ENCODE peak calls at places on chromosome 3, in six cellular contexts. One of them, this sample, is unnamed.

GRCh38 chr3:10417849-10418248 is 87.5 kb downstream of the ATP2B2 start:
- DNase-seq in CD8-positive, alpha-beta T cell: no peak
- DNase-seq in foreskin fibroblast: peak; percentile 35
- DNase-seq in thoracic aorta: no peak
- DNase-seq in lower lobe of right lung: no peak
- DNase-seq in stomach: no peak
- DNase-seq in this sample: no peak

GRCh38 chr3:34229871-34230270 is 431.4 kb downstream of the PDCD6IP start:
- DNase-seq in CD8-positive, alpha-beta T cell: no peak
- DNase-seq in foreskin fibroblast: no peak
- DNase-seq in thoracic aorta: no peak
- DNase-seq in lower lobe of right lung: no peak
- DNase-seq in stomach: no peak
- DNase-seq in this sample: no peak

GRCh38 chr3:55554621-55555020 is 67.5 kb upstream of the WNT5A start:
- DNase-seq in CD8-positive, alpha-beta T cell: no peak
- DNase-seq in foreskin fibroblast: no peak
- DNase-seq in thoracic aorta: no peak
- DNase-seq in lower lobe of right lung: no peak
- DNase-seq in stomach: no peak
- DNase-seq in this sample: no peak

GRCh38 chr3:48629894-48630293 is 5.4 kb downstream of the SLC26A6 start:
- DNase-seq in CD8-positive, alpha-beta T cell: no peak
- DNase-seq in foreskin fibroblast: no peak
- DNase-seq in thoracic aorta: no peak
- DNase-seq in lower lobe of right lung: no peak
- DNase-seq in stomach: no peak
- DNase-seq in this sample: no peak

GRCh38 chr3:196235452-196236122 is 19.3 kb downstream of the SLC51A start:
- DNase-seq in CD8-positive, alpha-beta T cell: no peak
- DNase-seq in foreskin fibroblast: no peak
- DNase-seq in thoracic aorta: no peak
- DNase-seq in lower lobe of right lung: no peak
- DNase-seq in stomach: no peak
- DNase-seq in this sample: no peak

GRCh38 chr3:85554153-85554552 is 595.4 kb downstream of the CADM2 start:
- DNase-seq in CD8-positive, alpha-beta T cell: no peak
- DNase-seq in foreskin fibroblast: no peak
- DNase-seq in thoracic aorta: no peak
- DNase-seq in lower lobe of right lung: no peak
- DNase-seq in stomach: no peak
- DNase-seq in this sample: no peak

GRCh38 chr3:42063886-42064285 is 27.3 kb upstream of the TRAK1 start:
- DNase-seq in CD8-positive, alpha-beta T cell: no peak
- DNase-seq in foreskin fibroblast: peak; percentile 98
- DNase-seq in thoracic aorta: no peak
- DNase-seq in lower lobe of right lung: no peak
- DNase-seq in stomach: no peak
- DNase-seq in this sample: peak; percentile 76

GRCh38 chr3:134471521-134472193 is 14.1 kb downstream of the ANAPC13 start:
- DNase-seq in CD8-positive, alpha-beta T cell: no peak
- DNase-seq in foreskin fibroblast: peak; percentile 61
- DNase-seq in thoracic aorta: no peak
- DNase-seq in lower lobe of right lung: no peak
- DNase-seq in stomach: no peak
- DNase-seq in this sample: no peak

GRCh38 chr3:171811913-171812321 is 1.6 kb upstream of the PLD1 start:
- DNase-seq in CD8-positive, alpha-beta T cell: no peak
- DNase-seq in foreskin fibroblast: peak; percentile 76
- DNase-seq in thoracic aorta: no peak
- DNase-seq in lower lobe of right lung: no peak
- DNase-seq in stomach: no peak
- DNase-seq in this sample: no peak

GRCh38 chr3:126483321-126483761 is 7.7 kb upstream of the ZXDC start:
- DNase-seq in CD8-positive, alpha-beta T cell: no peak
- DNase-seq in foreskin fibroblast: no peak
- DNase-seq in thoracic aorta: no peak
- DNase-seq in lower lobe of right lung: peak; percentile 36
- DNase-seq in stomach: no peak
- DNase-seq in this sample: no peak

GRCh38 chr3:38003817-38004414 is 13.3 kb downstream of the VILL start:
- DNase-seq in CD8-positive, alpha-beta T cell: no peak
- DNase-seq in foreskin fibroblast: no peak
- DNase-seq in thoracic aorta: no peak
- DNase-seq in lower lobe of right lung: no peak
- DNase-seq in stomach: no peak
- DNase-seq in this sample: no peak

GRCh38 chr3:34108976-34109375 is 310.5 kb downstream of the PDCD6IP start:
- DNase-seq in CD8-positive, alpha-beta T cell: no peak
- DNase-seq in foreskin fibroblast: no peak
- DNase-seq in thoracic aorta: no peak
- DNase-seq in lower lobe of right lung: no peak
- DNase-seq in stomach: no peak
- DNase-seq in this sample: no peak

GRCh38 chr3:148202386-148202785 is 495.3 kb upstream of the AGTR1 start:
- DNase-seq in CD8-positive, alpha-beta T cell: no peak
- DNase-seq in foreskin fibroblast: no peak
- DNase-seq in thoracic aorta: no peak
- DNase-seq in lower lobe of right lung: no peak
- DNase-seq in stomach: no peak
- DNase-seq in this sample: no peak
- H3K4me3 ChIP-seq in CD8-positive, alpha-beta T cell: no peak overlapping the region
- H3K4me3 ChIP-seq in foreskin fibroblast: no peak overlapping the region
- H3K4me3 ChIP-seq in thoracic aorta: no peak overlapping the region
- H3K4me3 ChIP-seq in lower lobe of right lung: no peak overlapping the region
- H3K4me3 ChIP-seq in stomach: no peak overlapping the region
- H3K4me3 ChIP-seq in this sample: no peak overlapping the region

DNA sequence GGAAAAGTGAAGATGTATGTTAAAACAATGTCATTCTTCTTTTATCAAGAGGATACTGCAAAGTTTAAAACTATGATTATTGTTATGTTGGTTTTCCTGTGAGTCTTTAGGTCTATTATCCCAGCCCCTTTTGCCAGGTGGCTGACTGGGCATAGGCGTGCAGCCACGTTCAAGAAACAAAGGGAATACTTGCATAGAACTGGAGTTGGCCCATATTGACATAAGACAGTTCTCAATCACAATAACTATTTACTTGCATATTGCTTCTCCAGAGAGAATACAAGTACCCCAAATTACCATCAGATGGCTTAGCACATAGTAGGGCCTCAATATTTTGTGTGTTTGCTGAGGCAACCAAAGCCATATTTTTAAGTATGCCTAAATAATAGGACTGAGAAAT is 65.1 kb downstream of the RBMS3 start:
- DNase-seq in CD8-positive, alpha-beta T cell: no peak
- DNase-seq in foreskin fibroblast: no peak
- DNase-seq in thoracic aorta: no peak
- DNase-seq in lower lobe of right lung: no peak
- DNase-seq in stomach: no peak
- DNase-seq in this sample: no peak
- TF ChIP-seq CTCF in CD8-positive, alpha-beta T cell: no peak
- TF ChIP-seq CTCF in foreskin fibroblast: no peak
- TF ChIP-seq CTCF in thoracic aorta: no peak
- TF ChIP-seq CTCF in lower lobe of right lung: no peak
- TF ChIP-seq CTCF in stomach: no peak
- TF ChIP-seq CTCF in this sample: no peak

GRCh38 chr3:13046569-13047279 is 26.5 kb downstream of the IQSEC1 start:
- DNase-seq in CD8-positive, alpha-beta T cell: no peak
- DNase-seq in foreskin fibroblast: no peak
- DNase-seq in thoracic aorta: no peak
- DNase-seq in lower lobe of right lung: peak; percentile 23
- DNase-seq in stomach: no peak
- DNase-seq in this sample: no peak
- H3K4me3 ChIP-seq in CD8-positive, alpha-beta T cell: no peak overlapping the region
- H3K4me3 ChIP-seq in foreskin fibroblast: no peak overlapping the region
- H3K4me3 ChIP-seq in thoracic aorta: no peak overlapping the region
- H3K4me3 ChIP-seq in lower lobe of right lung: no peak overlapping the region
- H3K4me3 ChIP-seq in stomach: no peak overlapping the region
- H3K4me3 ChIP-seq in this sample: no peak overlapping the region

GRCh38 chr3:98259707-98260106 is 4.3 kb upstream of the OR5H6 start:
- DNase-seq in CD8-positive, alpha-beta T cell: no peak
- DNase-seq in foreskin fibroblast: no peak
- DNase-seq in thoracic aorta: no peak
- DNase-seq in lower lobe of right lung: no peak
- DNase-seq in stomach: no peak
- DNase-seq in this sample: no peak
- TF ChIP-seq CTCF in CD8-positive, alpha-beta T cell: no peak
- TF ChIP-seq CTCF in foreskin fibroblast: no peak
- TF ChIP-seq CTCF in thoracic aorta: no peak
- TF ChIP-seq CTCF in lower lobe of right lung: no peak
- TF ChIP-seq CTCF in stomach: no peak
- TF ChIP-seq CTCF in this sample: no peak

GRCh38 chr3:95302044-95302443 is 1239.2 kb downstream of the NSUN3 start:
- DNase-seq in CD8-positive, alpha-beta T cell: no peak
- DNase-seq in foreskin fibroblast: no peak
- DNase-seq in thoracic aorta: no peak
- DNase-seq in lower lobe of right lung: no peak
- DNase-seq in stomach: no peak
- DNase-seq in this sample: peak; percentile 38

GRCh38 chr3:95297586-95297985 is 1234.7 kb downstream of the NSUN3 start:
- DNase-seq in CD8-positive, alpha-beta T cell: no peak
- DNase-seq in foreskin fibroblast: no peak
- DNase-seq in thoracic aorta: no peak
- DNase-seq in lower lobe of right lung: no peak
- DNase-seq in stomach: no peak
- DNase-seq in this sample: no peak
- H3K4me3 ChIP-seq in CD8-positive, alpha-beta T cell: no peak overlapping the region
- H3K4me3 ChIP-seq in foreskin fibroblast: no peak overlapping the region
- H3K4me3 ChIP-seq in thoracic aorta: no peak overlapping the region
- H3K4me3 ChIP-seq in lower lobe of right lung: no peak overlapping the region
- H3K4me3 ChIP-seq in stomach: no peak overlapping the region
- H3K4me3 ChIP-seq in this sample: no peak overlapping the region

DNA sequence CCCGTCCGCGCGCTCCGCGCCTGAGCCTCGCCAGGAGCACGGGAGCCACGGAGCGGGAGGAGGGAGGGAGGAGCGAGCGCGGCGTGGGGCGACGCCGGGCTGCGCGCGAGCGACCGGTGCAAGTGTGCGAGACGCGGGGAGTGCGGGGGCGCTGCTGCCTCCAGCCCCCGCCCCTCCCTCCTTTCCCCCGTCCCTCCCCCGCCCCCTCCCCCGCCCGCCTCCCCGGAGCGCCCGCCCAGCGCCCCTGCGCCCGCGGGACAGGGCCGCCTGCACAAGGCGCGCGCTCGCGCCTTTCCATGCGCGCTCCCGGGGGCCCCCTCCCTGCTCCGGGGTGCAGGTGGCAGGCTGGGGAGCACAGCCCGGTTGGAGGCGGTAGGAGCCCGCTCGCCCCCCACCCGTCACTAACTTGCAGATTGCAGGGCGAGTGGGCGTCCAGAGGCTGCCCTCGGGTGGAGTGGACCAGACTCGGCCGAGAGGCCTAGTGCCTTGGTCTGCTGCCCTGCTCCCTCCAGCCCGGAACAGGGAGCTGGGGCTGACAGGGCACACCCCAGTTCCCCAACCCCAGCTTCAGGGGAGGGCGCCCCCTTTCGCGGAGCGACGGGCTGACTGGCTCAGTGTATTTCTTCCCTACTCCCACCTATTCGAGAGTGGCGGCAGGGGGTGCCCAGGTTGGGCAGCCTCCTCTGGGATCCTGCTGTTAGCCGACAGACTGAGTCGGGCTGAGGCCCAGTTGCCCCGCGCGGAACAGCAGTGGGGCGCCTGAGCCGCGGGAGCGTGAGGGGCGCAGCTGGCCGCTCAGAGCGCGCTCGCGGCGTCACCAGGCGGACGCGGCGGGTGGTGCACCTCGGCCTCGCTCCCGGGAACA is at the start of gene WNT7A:
- DNase-seq in CD8-positive, alpha-beta T cell: peak; percentile 60
- DNase-seq in foreskin fibroblast: peak; percentile 20
- DNase-seq in thoracic aorta: no peak
- DNase-seq in lower lobe of right lung: no peak
- DNase-seq in stomach: no peak
- DNase-seq in this sample: no peak
- TF ChIP-seq CTCF in CD8-positive, alpha-beta T cell: peak; percentile 82
- TF ChIP-seq CTCF in foreskin fibroblast: peak; percentile 36
- TF ChIP-seq CTCF in thoracic aorta: peak; percentile 46
- TF ChIP-seq CTCF in lower lobe of right lung: peak; percentile 67
- TF ChIP-seq CTCF in stomach: no peak
- TF ChIP-seq CTCF in this sample: peak; percentile 17

GRCh38 chr3:155870945-155871745 is 695 bp downstream of the GMPS start:
- DNase-seq in CD8-positive, alpha-beta T cell: peak; percentile 40
- DNase-seq in foreskin fibroblast: peak; percentile 70
- DNase-seq in thoracic aorta: no peak
- DNase-seq in lower lobe of right lung: peak; percentile 71
- DNase-seq in stomach: peak; percentile 58
- DNase-seq in this sample: no peak
- H3K4me3 ChIP-seq in CD8-positive, alpha-beta T cell: peak overlapping the region; percentile 80
- H3K4me3 ChIP-seq in foreskin fibroblast: peak overlapping the region; percentile 79
- H3K4me3 ChIP-seq in thoracic aorta: peak overlapping the region; percentile 99
- H3K4me3 ChIP-seq in lower lobe of right lung: peak overlapping the region; percentile 96
- H3K4me3 ChIP-seq in stomach: peak overlapping the region; percentile 99
- H3K4me3 ChIP-seq in this sample: peak overlapping the region; percentile 66

DNA sequence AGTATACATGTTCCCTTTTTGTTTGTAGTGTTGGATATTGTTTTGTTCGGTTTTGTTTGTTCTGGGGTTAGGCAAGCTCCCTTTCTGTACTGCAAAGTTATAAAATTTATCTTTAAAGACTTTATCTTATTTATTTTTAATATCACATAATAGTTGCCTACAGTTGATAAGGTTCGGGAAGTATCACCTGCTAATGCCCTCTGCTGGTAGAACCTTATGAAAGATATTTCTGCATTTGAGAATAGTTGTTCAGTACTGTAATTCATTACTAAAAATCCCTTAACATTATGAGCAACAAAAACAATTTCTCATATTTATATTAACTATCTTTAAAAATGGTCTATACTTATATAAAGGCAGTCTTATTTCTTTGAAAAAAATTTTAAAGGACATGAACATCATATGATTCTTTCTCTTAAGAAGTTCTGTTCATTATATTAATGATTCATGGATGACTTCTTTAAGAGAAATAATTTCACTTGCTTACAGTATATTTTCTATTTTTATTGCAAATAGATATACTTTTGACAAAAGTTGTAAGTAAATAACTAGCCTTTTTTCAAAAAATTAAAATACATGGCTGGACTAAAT is 1126.8 kb downstream of the SI start:
- DNase-seq in CD8-positive, alpha-beta T cell: no peak
- DNase-seq in foreskin fibroblast: no peak
- DNase-seq in thoracic aorta: no peak
- DNase-seq in lower lobe of right lung: no peak
- DNase-seq in stomach: no peak
- DNase-seq in this sample: no peak
- TF ChIP-seq CTCF in CD8-positive, alpha-beta T cell: no peak
- TF ChIP-seq CTCF in foreskin fibroblast: no peak
- TF ChIP-seq CTCF in thoracic aorta: peak; percentile 12
- TF ChIP-seq CTCF in lower lobe of right lung: no peak
- TF ChIP-seq CTCF in stomach: no peak
- TF ChIP-seq CTCF in this sample: no peak